ENCODE peak calls at places on chromosomes 6 and 20, in seven cellular contexts. W is nucleus accumbens; T is T-cell; Y is kidney glomerular epithelial cell; Z is lung; U is NCI-H748 treated with DMSO at 0.1 percent for 48 hours; X is naive thymus-derived CD8-positive, alpha-beta T cell. B is an unnamed sample.

GRCh38 chr6:143055213-143055612 is 5.5 kb upstream of the AIG1 start:
- DNase-seq in T (no peak), W (no peak), Y (no peak), Z (no peak), U (no peak), X (no peak), B (no peak)

GRCh38 chr6:107661291-107661690 is 162.8 kb downstream of the SCML4 start:
- DNase-seq in Z (no peak), U (no peak), T (no peak), Y (no peak), X (no peak), W (no peak), B (no peak)

GRCh38 chr6:12196326-12196936 is 93.7 kb upstream of the EDN1 start:
- DNase-seq in W (no peak), X (no peak), Y (peak), U (no peak), T (no peak), Z (no peak), B (no peak)

GRCh38 chr6:105569706-105570105 is 166.8 kb upstream of the PREP start:
- DNase-seq in Y (no peak), U (no peak), Z (no peak), T (no peak), X (no peak), W (no peak), B (no peak)

GRCh38 chr20:63858393-63859165 is 2.7 kb upstream of the ABHD16B start:
- DNase-seq in Y (no peak), U (no peak), W (no peak), Z (no peak), T (no peak), X (no peak), B (peak)

GRCh38 chr20:38218566-38218885 is 42.0 kb downstream of the KIAA1755 start:
- DNase-seq in Y (no peak), X (no peak), W (no peak), U (no peak), Z (no peak), T (no peak), B (no peak)

GRCh38 chr6:132919476-132919875 is 105.1 kb downstream of the RPS12 start:
- DNase-seq in Z (peak), U (no peak), T (no peak), X (no peak), W (no peak), Y (peak), B (no peak)

GRCh38 chr6:42411431-42411830 is 40.3 kb downstream of the TRERF1 start:
- DNase-seq in X (no peak), U (no peak), Z (no peak), W (no peak), T (no peak), Y (no peak), B (no peak)

GRCh38 chr6:147108256-147108910 is 95.8 kb upstream of the STXBP5 start:
- DNase-seq in T (no peak), W (no peak), Z (no peak), X (no peak), Y (no peak), U (peak), B (no peak)

GRCh38 chr6:43698584-43699349 is 11.2 kb upstream of the MRPS18A start:
- DNase-seq in Y (peak), Z (no peak), W (no peak), X (no peak), U (no peak), T (no peak), B (no peak)

GRCh38 chr6:158647501-158647900 is 2.4 kb upstream of the SYTL3 start:
- DNase-seq in U (no peak), T (no peak), Y (no peak), X (no peak), W (no peak), Z (no peak), B (no peak)

GRCh38 chr20:17161661-17162410 is 65.0 kb upstream of the PCSK2 start:
- DNase-seq in T (no peak), X (no peak), Z (no peak), W (no peak), Y (no peak), U (no peak), B (no peak)

GRCh38 chr6:137738197-137738596 is 128.9 kb upstream of the TNFAIP3 start:
- DNase-seq in T (no peak), U (no peak), X (no peak), Y (peak), Z (no peak), W (no peak), B (no peak)

GRCh38 chr20:2042400-2042799 is 48.5 kb upstream of the PDYN start:
- DNase-seq in X (no peak), Z (no peak), W (no peak), Y (peak), T (no peak), U (no peak), B (no peak)

GRCh38 chr6:159693128-159693893 is at the start of gene SOD2:
- DNase-seq in Y (peak), T (peak), U (peak), Z (peak), W (peak), X (peak), B (peak)

GRCh38 chr20:13340088-13340487 is 119.0 kb downstream of the ISM1 start:
- DNase-seq in Y (no peak), Z (no peak), X (no peak), U (no peak), W (no peak), T (no peak), B (no peak)

GRCh38 chr6:158067436-158068015 is 85.9 kb downstream of the SYNJ2 start:
- DNase-seq in T (no peak), X (no peak), W (no peak), Z (no peak), Y (no peak), U (no peak), B (no peak)

GRCh38 chr20:8647868-8648495 is 420.9 kb upstream of the PLCB4 start:
- DNase-seq in U (no peak), Y (no peak), T (no peak), Z (no peak), W (no peak), X (no peak), B (no peak)